ENCODE peak calls at places on chromosome 2, in five cellular contexts. One of them, this sample, is unnamed.

GRCh38 chr2:221129657-221130056 is 442.4 kb downstream of the EPHA4 start:
- DNase-seq in NCI-H774: no peak
- DNase-seq in foreskin fibroblast: no peak
- DNase-seq in HEK293T: no peak
- DNase-seq in ELR: no peak
- DNase-seq in this sample: no peak

GRCh38 chr2:85753525-85754312 is at the start of gene ATOH8:
- DNase-seq in foreskin fibroblast: peak; percentile 82
- DNase-seq in NCI-H774: no peak
- DNase-seq in ELR: peak; percentile 70
- DNase-seq in HEK293T: peak; percentile 48
- DNase-seq in this sample: no peak

GRCh38 chr2:72685666-72686065 is 140.2 kb downstream of the EXOC6B start:
- DNase-seq in ELR: no peak
- DNase-seq in foreskin fibroblast: no peak
- DNase-seq in HEK293T: no peak
- DNase-seq in NCI-H774: no peak
- DNase-seq in this sample: no peak

GRCh38 chr2:162072976-162073775 is 839 bp downstream of the DPP4 start:
- DNase-seq in ELR: no peak
- DNase-seq in HEK293T: peak; percentile 24
- DNase-seq in NCI-H774: no peak
- DNase-seq in foreskin fibroblast: peak; percentile 38
- DNase-seq in this sample: no peak

GRCh38 chr2:43160778-43161177 is 65.6 kb downstream of the ZFP36L2 start:
- DNase-seq in ELR: no peak
- DNase-seq in NCI-H774: no peak
- DNase-seq in foreskin fibroblast: no peak
- DNase-seq in HEK293T: no peak
- DNase-seq in this sample: no peak

GRCh38 chr2:223486741-223487140 is 115.4 kb downstream of the SCG2 start:
- DNase-seq in foreskin fibroblast: no peak
- DNase-seq in NCI-H774: no peak
- DNase-seq in HEK293T: no peak
- DNase-seq in ELR: no peak
- DNase-seq in this sample: no peak

GRCh38 chr2:60555794-60556161 is 2.3 kb upstream of the BCL11A start:
- DNase-seq in NCI-H774: no peak
- DNase-seq in HEK293T: no peak
- DNase-seq in foreskin fibroblast: no peak
- DNase-seq in ELR: no peak
- DNase-seq in this sample: no peak

GRCh38 chr2:18117592-18117991 is 239.1 kb downstream of the KCNS3 start:
- DNase-seq in foreskin fibroblast: peak; percentile 75
- DNase-seq in NCI-H774: no peak
- DNase-seq in HEK293T: peak; percentile 34
- DNase-seq in ELR: peak; percentile 50
- DNase-seq in this sample: no peak

GRCh38 chr2:156657809-156658208 is 221.6 kb downstream of the GPD2 start:
- DNase-seq in NCI-H774: no peak
- DNase-seq in HEK293T: no peak
- DNase-seq in ELR: no peak
- DNase-seq in foreskin fibroblast: peak; percentile 1
- DNase-seq in this sample: no peak

GRCh38 chr2:121731366-121731765 is 5.3 kb downstream of the NIFK start:
- DNase-seq in foreskin fibroblast: no peak
- DNase-seq in NCI-H774: no peak
- DNase-seq in HEK293T: no peak
- DNase-seq in ELR: no peak
- DNase-seq in this sample: no peak

GRCh38 chr2:189654641-189655040 is 6.6 kb upstream of the ASNSD1 start:
- DNase-seq in ELR: no peak
- DNase-seq in foreskin fibroblast: no peak
- DNase-seq in HEK293T: no peak
- DNase-seq in NCI-H774: no peak
- DNase-seq in this sample: no peak

GRCh38 chr2:228657807-228658402 is 476.4 kb upstream of the SPHKAP start:
- DNase-seq in HEK293T: no peak
- DNase-seq in ELR: peak; percentile 74
- DNase-seq in NCI-H774: peak; percentile 66
- DNase-seq in foreskin fibroblast: peak; percentile 74
- DNase-seq in this sample: no peak

GRCh38 chr2:230996661-230997060 is 740 bp downstream of the SPATA3 start:
- DNase-seq in NCI-H774: no peak
- DNase-seq in HEK293T: no peak
- DNase-seq in ELR: no peak
- DNase-seq in foreskin fibroblast: no peak
- DNase-seq in this sample: no peak

GRCh38 chr2:217551229-217551909 is 451.4 kb downstream of the TNS1 start:
- DNase-seq in foreskin fibroblast: peak; percentile 52
- DNase-seq in NCI-H774: no peak
- DNase-seq in HEK293T: no peak
- DNase-seq in ELR: peak; percentile 68
- DNase-seq in this sample: no peak